ENCODE peak calls at places on chromosomes 12 and 14, in four cellular contexts. M is psoas muscle, T is sigmoid colon, G is cardiac muscle cell. J is an unnamed sample. For H3K36me3 and H3K4me1, the result is how much of the 10 kb centered on the place peaks cover.

GRCh38 chr14:80628547-80628946 is 313.0 kb downstream of the CEP128 start:
- DNase-seq in G (no peak), M (no peak), T (no peak), J (no peak)

GRCh38 chr12:121209629-121210572 is at the start of gene P2RX4:
- DNase-seq in T (peak), M (peak), G (peak), J (peak)

GRCh38 chr12:132530451-132530850 is 40.5 kb downstream of the FBRSL1 start:
- DNase-seq in T (no peak), M (no peak), G (no peak), J (no peak)

GRCh38 chr14:96177766-96178377 is 26.8 kb upstream of the BDKRB2 start:
- DNase-seq in M (peak), T (peak), G (peak), J (peak)

GRCh38 chr12:105212431-105212830 is 23.5 kb downstream of the APPL2 start:
- DNase-seq in T (no peak), G (peak), M (no peak), J (no peak)

GRCh38 chr12:117718559-117718958 is 250.2 kb downstream of the KSR2 start:
- DNase-seq in G (no peak), T (no peak), M (no peak), J (no peak)

GRCh38 chr12:46608431-46609280 is 217.1 kb downstream of the SLC38A4 start:
- DNase-seq in M (no peak), G (peak), T (no peak), J (no peak)

GRCh38 chr14:33679461-33680225 is 271.2 kb downstream of the EGLN3 start:
- DNase-seq in M (no peak), G (peak), T (no peak), J (no peak)

GRCh38 chr12:131108171-131108955 is 154.7 kb downstream of the ADGRD1 start:
- DNase-seq in T (peak), G (no peak), M (no peak), J (peak)

GRCh38 chr12:4984971-4985370 is 58.7 kb upstream of the KCNA5 start:
- DNase-seq in T (no peak), G (no peak), M (no peak), J (no peak)

GRCh38 chr14:30223385-30223785 is 295.7 kb upstream of the PRKD1 start:
- DNase-seq in T (peak), M (peak), G (peak), J (no peak)

GRCh38 chr12:124565656-124566180 is 1.7 kb downstream of the NCOR2 start:
- DNase-seq in G (no peak), M (no peak), T (no peak), J (no peak)

GRCh38 chr14:68384335-68384734 is 408.5 kb downstream of the ZFP36L1 start:
- DNase-seq in T (peak), M (no peak), G (peak), J (no peak)

GRCh38 chr14:76349993-76350392 is 25.9 kb upstream of the ESRRB start:
- DNase-seq in T (no peak), M (no peak), G (no peak), J (no peak)

GRCh38 chr12:93926237-93926636 is 222.1 kb upstream of the PLXNC1 start:
- DNase-seq in M (no peak), T (no peak), G (no peak), J (no peak)

GRCh38 chr12:51678086-51678724 is 87.2 kb downstream of the SCN8A start:
- DNase-seq in T (no peak), G (peak), M (no peak), J (no peak)

GRCh38 chr12:95203477-95203843 is 13.8 kb downstream of the FGD6 start:
- DNase-seq in G (no peak), T (no peak), M (no peak), J (no peak)

GRCh38 chr12:28622416-28622815 is 432.2 kb downstream of the CCDC91 start:
- DNase-seq in M (no peak), G (peak), T (no peak), J (no peak)

GRCh38 chr14:73774244-73774575 is 60.0 kb upstream of the PNMA1 start:
- DNase-seq in G (no peak), T (peak), M (no peak), J (peak)

GRCh38 chr12:25962932-25963525 is 4.5 kb downstream of the RASSF8 start:
- DNase-seq in G (peak), M (no peak), T (peak), J (no peak)

GRCh38 chr14:33714527-33715222 is 236.2 kb downstream of the EGLN3 start:
- DNase-seq in M (no peak), T (no peak), G (no peak), J (no peak)

GRCh38 chr12:115336506-115336905 is 652.5 kb upstream of the TBX3 start:
- DNase-seq in T (no peak), G (no peak), M (no peak), J (no peak)

GRCh38 chr14:35122696-35123387 is 490 bp downstream of the PRORP start:
- DNase-seq in M (no peak), G (peak), T (no peak), J (peak)

GRCh38 chr12:43836455-43836989 is 641 bp downstream of the TMEM117 start:
- DNase-seq in T (no peak), G (peak), M (no peak), J (no peak)

GRCh38 chr14:81343166-81343565 is 57.0 kb downstream of the STON2 start:
- DNase-seq in G (no peak), T (no peak), M (no peak), J (no peak)

GRCh38 chr14:88791252-88791621 is 1.5 kb downstream of the EML5 start:
- DNase-seq in T (no peak), M (no peak), G (no peak), J (no peak)

GRCh38 chr12:55899035-55899434 is 28.7 kb downstream of the PYM1 start:
- DNase-seq in G (peak), M (no peak), T (no peak), J (no peak)

GRCh38 chr12:48197967-48198618 is 5.0 kb downstream of the OR10AD1 start:
- DNase-seq in T (peak), M (peak), G (peak), J (peak)

GRCh38 chr14:105010891-105011291 is 10.0 kb downstream of the CDCA4 start:
- DNase-seq in T (peak), G (no peak), M (no peak), J (peak)

GRCh38 chr12:57852195-57852594 is 5.7 kb upstream of the CTDSP2 start:
- DNase-seq in T (peak), G (no peak), M (no peak), J (peak)

GRCh38 chr12:124073636-124074035 is 100.6 kb downstream of the ZNF664 start:
- DNase-seq in G (no peak), T (no peak), M (no peak), J (no peak)

GRCh38 chr14:66508846-66509621 is 1.1 kb downstream of the GPHN start:
- DNase-seq in G (peak), M (peak), T (peak), J (peak)

GRCh38 chr14:59202031-59202430 is 13.6 kb downstream of the DAAM1 start:
- DNase-seq in M (no peak), G (no peak), T (no peak), J (no peak)

GRCh38 chr14:81275305-81275950 is 54.7 kb upstream of the GTF2A1 start:
- DNase-seq in T (no peak), G (no peak), M (no peak), J (no peak)

GRCh38 chr12:64413884-64414283 is 9.7 kb downstream of the XPOT start:
- DNase-seq in T (no peak), M (no peak), G (no peak), J (no peak)

GRCh38 chr12:57734586-57734985 is 4.0 kb downstream of the AGAP2 start:
- DNase-seq in M (no peak), G (no peak), T (no peak), J (no peak)

GRCh38 chr14:64417042-64417770 is 29.1 kb downstream of the MTHFD1 start:
- DNase-seq in G (peak), M (no peak), T (no peak), J (no peak)
- H3K36me3 ChIP-seq in G (under half), M (under half), T (under half), J (half or more)

GRCh38 chr12:32454866-32455265 is 55.5 kb downstream of the FGD4 start:
- DNase-seq in M (no peak), G (peak), T (no peak), J (no peak)
- H3K4me1 ChIP-seq in M (under half), G (under half), T (under half), J (under half)

GRCh38 chr12:30063435-30063945 is 279.7 kb upstream of the TMTC1 start:
- DNase-seq in G (no peak), M (no peak), T (no peak), J (no peak)

GRCh38 chr12:30064906-30065305 is 281.2 kb upstream of the TMTC1 start:
- DNase-seq in M (no peak), T (no peak), G (no peak), J (no peak)

GRCh38 chr12:30067156-30067555 is 283.4 kb upstream of the TMTC1 start:
- DNase-seq in G (peak), T (no peak), M (no peak), J (no peak)
- H3K36me3 ChIP-seq in G (under half), T (under half), M (under half), J (under half)

GRCh38 chr14:94388027-94388895 is at the start of gene SERPINA1:
- DNase-seq in M (no peak), G (no peak), T (peak), J (no peak)
- H3K4me1 ChIP-seq in M (under half), G (under half), T (under half), J (under half)

DNA sequence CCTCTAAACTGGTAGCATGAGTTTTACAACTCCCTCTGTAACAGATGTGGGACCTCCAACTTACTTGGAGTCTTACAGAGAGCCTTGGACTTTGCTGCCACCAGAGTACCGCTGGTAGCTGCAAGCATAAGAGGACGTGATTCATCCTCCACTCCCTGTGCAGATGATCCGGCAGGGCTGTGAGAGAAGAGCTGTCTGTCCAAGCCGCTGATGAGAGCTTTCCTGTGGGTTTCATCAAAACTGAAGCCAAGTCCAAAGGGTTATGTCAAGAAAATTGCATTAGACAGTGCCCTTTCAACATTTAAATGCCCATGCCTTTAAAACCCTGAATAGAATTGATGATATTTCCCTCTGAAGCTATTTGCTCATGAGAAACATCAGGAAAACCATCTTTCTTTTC is 85.8 kb downstream of the LLPH start:
- DNase-seq in G (peak), M (no peak), T (no peak), J (no peak)
- H3K36me3 ChIP-seq in G (under half), M (under half), T (under half), J (under half)

J was measured in spleen.